ENCODE peak calls at places on chromosomes 6 and 20, in eight cellular contexts. N is OCI-LY7; O is glutamatergic neuron; B is activated T-helper 1 cell treated with anti-CD3 and anti-CD28 coated beads, Interleukin-2, amount 50 U/mL, for 16 hours; I is cardiac muscle cell; A is cardiac fibroblast; E is globus pallidus; U is right lobe of liver. G is an unnamed sample.

GRCh38 chr6:18405477-18406293 is 18.5 kb downstream of the RNF144B start:
- DNase-seq in A (peak; percentile 32), U (no peak), B (no peak), N (no peak), E (no peak), O (no peak), I (no peak), G (peak; percentile 94)

GRCh38 chr6:157648561-157648960 is 174.5 kb upstream of the SNX9 start:
- DNase-seq in A (no peak), O (no peak), I (no peak), U (no peak), B (no peak), N (no peak), E (no peak), G (no peak)

GRCh38 chr6:146542881-146543210 is 787 bp upstream of the RAB32 start:
- DNase-seq in E (no peak), A (no peak), U (no peak), O (no peak), N (no peak), I (no peak), B (no peak), G (peak; percentile 38)

GRCh38 chr6:130959938-130960337 is 103.1 kb downstream of the EPB41L2 start:
- DNase-seq in A (no peak), B (no peak), E (no peak), I (no peak), O (no peak), N (no peak), U (no peak), G (no peak)

GRCh38 chr6:6962699-6963098 is 145.1 kb upstream of the RREB1 start:
- DNase-seq in N (no peak), O (no peak), U (no peak), I (peak; percentile 6), E (no peak), B (no peak), A (no peak), G (no peak)

GRCh38 chr6:14037402-14038277 is 79.9 kb upstream of the CD83 start:
- DNase-seq in A (peak; percentile 61), N (no peak), U (no peak), O (no peak), I (no peak), E (no peak), B (no peak), G (peak; percentile 16)

GRCh38 chr20:48919882-48920526 is 1.5 kb upstream of the ARFGEF2 start:
- DNase-seq in B (no peak), E (no peak), N (peak; percentile 31), U (peak; percentile 44), I (no peak), O (peak; percentile 90), A (no peak), G (peak; percentile 47)

GRCh38 chr6:116616757-116617093 is 446 bp downstream of the RSPH4A start:
- DNase-seq in I (peak; percentile 19), E (no peak), B (no peak), U (peak; percentile 27), N (no peak), O (peak; percentile 24), A (no peak), G (peak; percentile 2)

GRCh38 chr6:105900120-105900937 is 185.8 kb upstream of the PRDM1 start:
- DNase-seq in B (no peak), N (peak; percentile 52), E (no peak), O (no peak), U (no peak), I (no peak), A (peak; percentile 17), G (no peak)

GRCh38 chr20:59835448-59836395 is 97.7 kb downstream of the SYCP2 start:
- DNase-seq in N (no peak), B (no peak), U (no peak), O (no peak), I (peak; percentile 65), E (peak; percentile 60), A (peak; percentile 50), G (peak; percentile 47)

GRCh38 chr6:145453376-145453775 is 281.9 kb downstream of the EPM2A start:
- DNase-seq in U (no peak), N (no peak), A (peak; percentile 26), B (no peak), O (no peak), I (no peak), E (no peak), G (peak; percentile 3)

GRCh38 chr6:158785036-158785435 is 34.1 kb downstream of the EZR start:
- DNase-seq in I (no peak), U (no peak), E (no peak), N (no peak), O (no peak), A (no peak), B (no peak), G (no peak)

GRCh38 chr6:20400476-20401402 is 940 bp upstream of the E2F3 start:
- DNase-seq in I (peak; percentile 81), E (peak; percentile 30), U (peak; percentile 77), A (peak; percentile 54), B (no peak), N (peak; percentile 60), O (peak; percentile 63), G (peak; percentile 32)

GRCh38 chr20:46963758-46964181 is 69.1 kb downstream of the EYA2 start:
- DNase-seq in B (no peak), U (no peak), I (no peak), E (no peak), O (no peak), A (no peak), N (peak; percentile 38), G (no peak)

GRCh38 chr6:39995633-39996032 is 61.4 kb upstream of the MOCS1 start:
- DNase-seq in N (no peak), B (no peak), O (no peak), A (no peak), U (no peak), I (no peak), E (no peak), G (no peak)

GRCh38 chr6:157019733-157020132 is 242.6 kb downstream of the ARID1B start:
- DNase-seq in I (no peak), U (no peak), N (peak; percentile 62), B (no peak), O (no peak), A (peak; percentile 52), E (peak; percentile 12), G (peak; percentile 14)

GRCh38 chr20:34705383-34706021 is 1.4 kb downstream of the TP53INP2 start:
- DNase-seq in E (no peak), B (no peak), A (peak; percentile 46), N (no peak), O (no peak), I (peak; percentile 27), U (peak; percentile 51), G (peak; percentile 52)

GRCh38 chr20:32191422-32191821 is 16.1 kb downstream of the PLAGL2 start:
- DNase-seq in U (no peak), B (no peak), A (no peak), O (peak; percentile 22), I (no peak), N (no peak), E (no peak), G (no peak)

GRCh38 chr6:33962186-33962585 is 158.4 kb upstream of the MLN start:
- DNase-seq in I (no peak), E (no peak), N (no peak), A (peak; percentile 5), B (no peak), U (no peak), O (no peak), G (no peak)

GRCh38 chr20:35739294-35740163 is 2.5 kb downstream of the RBM39 start:
- DNase-seq in N (peak; percentile 50), U (no peak), O (no peak), A (peak; percentile 53), B (no peak), E (no peak), I (no peak), G (peak; percentile 44)

GRCh38 chr20:64232794-64233193 is 22.8 kb upstream of the PCMTD2 start:
- DNase-seq in N (no peak), U (peak; percentile 67), E (peak; percentile 42), I (no peak), O (peak; percentile 8), B (no peak), A (no peak), G (no peak)

GRCh38 chr6:141443668-141444067 is 689.1 kb upstream of the GJE1 start:
- DNase-seq in E (no peak), A (no peak), B (no peak), O (no peak), U (no peak), I (no peak), N (no peak), G (peak; percentile 8)

GRCh38 chr20:51763965-51764602 is 4.1 kb downstream of the ATP9A start:
- DNase-seq in B (no peak), A (peak; percentile 14), U (no peak), E (no peak), O (no peak), I (no peak), N (no peak), G (no peak)

GRCh38 chr6:155412335-155412734 is 43.3 kb downstream of the NOX3 start:
- DNase-seq in E (no peak), O (no peak), B (no peak), A (peak; percentile 23), I (peak; percentile 36), U (no peak), N (no peak), G (no peak)

GRCh38 chr6:147468634-147469033 is 39.9 kb upstream of the SAMD5 start:
- DNase-seq in U (no peak), A (no peak), N (no peak), I (no peak), O (no peak), B (no peak), E (no peak), G (no peak)

GRCh38 chr6:135046912-135047311 is 7.7 kb downstream of the HBS1L start:
- DNase-seq in U (no peak), N (no peak), O (no peak), I (no peak), A (no peak), B (no peak), E (no peak), G (no peak)

GRCh38 chr6:169099411-169100202 is 154.0 kb downstream of the THBS2 start:
- DNase-seq in B (no peak), A (peak; percentile 47), N (no peak), E (no peak), U (no peak), I (no peak), O (no peak), G (no peak)

GRCh38 chr20:3209946-3210317 is 634 bp downstream of the ITPA start:
- DNase-seq in U (no peak), B (no peak), N (peak; percentile 16), A (peak; percentile 19), O (no peak), E (no peak), I (no peak), G (peak; percentile 31)

GRCh38 chr20:38229376-38230252 is 30.9 kb downstream of the KIAA1755 start:
- DNase-seq in E (no peak), O (no peak), U (no peak), N (no peak), I (peak; percentile 45), A (peak; percentile 52), B (no peak), G (peak; percentile 52)

GRCh38 chr6:124885171-124885570 is 77.1 kb upstream of the RNF217 start:
- DNase-seq in A (no peak), U (no peak), I (no peak), N (no peak), B (no peak), E (no peak), O (no peak), G (no peak)

GRCh38 chr20:63457737-63458136 is 14.7 kb downstream of the KCNQ2 start:
- DNase-seq in A (peak; percentile 10), E (no peak), U (no peak), O (no peak), B (no peak), N (no peak), I (no peak), G (no peak)

G was measured in lung microvascular endothelial cell.